ENCODE peak calls at places on chromosomes 7 and 10, in eight cellular contexts. R, X, U, L, H, W, E and M are unnamed samples.

GRCh38 chr10:118662228-118663035 is 67.0 kb upstream of the PRLHR start:
- DNase-seq in R (no peak), X (peak), U (no peak), L (no peak), H (no peak), W (no peak), E (no peak), M (no peak)

GRCh38 chr7:157150825-157151412 is 12.2 kb downstream of the UBE3C start:
- DNase-seq in R (peak), X (no peak), U (no peak), L (peak), H (no peak), W (no peak), E (no peak), M (no peak)

GRCh38 chr7:101567231-101567630 is 61.9 kb downstream of the MYL10 start:
- DNase-seq in R (no peak), X (no peak), U (no peak), L (no peak), H (no peak), W (no peak), E (no peak), M (no peak)

GRCh38 chr7:56375173-56375572 is 259.0 kb upstream of the NUPR2 start:
- DNase-seq in R (no peak), X (no peak), U (no peak), L (no peak), H (no peak), W (no peak), E (no peak), M (no peak)

GRCh38 chr10:28890121-28890950 is 213.0 kb downstream of the BAMBI start:
- DNase-seq in R (no peak), X (no peak), U (no peak), L (no peak), H (no peak), W (no peak), E (no peak), M (no peak)

GRCh38 chr10:32156031-32156495 is 99.8 kb upstream of the KIF5B start:
- DNase-seq in R (no peak), X (no peak), U (no peak), L (peak), H (no peak), W (no peak), E (no peak), M (no peak)

GRCh38 chr7:102024769-102025391 is 207.5 kb downstream of the CUX1 start:
- DNase-seq in R (no peak), X (no peak), U (no peak), L (peak), H (no peak), W (no peak), E (no peak), M (no peak)

GRCh38 chr10:89838002-89838615 is 136.7 kb downstream of the KIF20B start:
- DNase-seq in R (no peak), X (no peak), U (no peak), L (no peak), H (no peak), W (no peak), E (no peak), M (no peak)

GRCh38 chr7:139566736-139567646 is 43.5 kb downstream of the CLEC2L start:
- DNase-seq in R (no peak), X (no peak), U (no peak), L (no peak), H (no peak), W (no peak), E (no peak), M (no peak)

GRCh38 chr10:113273151-113273876 is 279.5 kb upstream of the HABP2 start:
- DNase-seq in R (no peak), X (no peak), U (no peak), L (no peak), H (no peak), W (peak), E (no peak), M (no peak)

GRCh38 chr7:33495207-33495606 is 365.8 kb downstream of the BBS9 start:
- DNase-seq in R (peak), X (peak), U (no peak), L (no peak), H (no peak), W (no peak), E (no peak), M (no peak)

GRCh38 chr10:118210276-118210675 is 131.8 kb downstream of the FAM204A start:
- DNase-seq in R (no peak), X (peak), U (no peak), L (no peak), H (peak), W (no peak), E (no peak), M (no peak)

DNA sequence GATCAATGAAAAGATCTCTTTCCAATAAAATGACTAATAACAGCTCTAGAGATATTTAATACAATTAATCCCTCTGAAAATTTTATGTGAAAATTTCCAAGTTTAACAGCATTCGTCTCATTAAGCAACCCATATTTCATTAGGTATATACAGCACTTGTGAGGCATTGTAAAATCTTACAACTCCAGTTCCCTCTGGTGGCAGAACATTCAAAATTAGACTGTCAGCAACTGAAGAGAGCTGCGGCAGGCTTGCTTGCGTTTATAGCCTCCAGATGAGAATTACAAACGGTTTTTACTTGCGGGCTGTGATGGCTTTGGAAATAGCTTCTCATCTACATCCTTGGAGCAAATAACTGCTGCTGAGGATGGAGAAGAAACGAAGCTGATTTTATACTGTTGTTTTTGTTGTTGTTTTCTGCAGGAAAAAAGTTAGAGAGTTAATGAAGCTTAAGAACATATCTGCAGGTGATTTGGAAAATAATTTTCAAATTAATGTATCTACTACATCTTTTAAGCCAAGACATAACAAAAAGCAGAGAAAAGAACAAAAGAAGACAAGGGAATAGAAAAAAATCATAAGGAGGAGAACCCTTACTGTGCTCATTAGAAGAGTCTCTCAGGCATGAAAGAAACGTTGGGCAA is 171.3 kb downstream of the MAGI2 start:
- DNase-seq in R (peak), X (peak), U (peak), L (no peak), H (peak), W (no peak), E (no peak), M (no peak)
- TF ChIP-seq CTCF in R (peak), X (peak), U (peak), L (no peak), H (peak), W (no peak), E (no peak), M (no peak)

GRCh38 chr10:70931168-70931805 is 42.9 kb upstream of the PCBD1 start:
- DNase-seq in R (peak), X (peak), U (no peak), L (no peak), H (peak), W (no peak), E (no peak), M (no peak)
- TF ChIP-seq CTCF in R (no peak), X (no peak), U (no peak), L (no peak), H (no peak), W (no peak), E (no peak), M (no peak)

DNA sequence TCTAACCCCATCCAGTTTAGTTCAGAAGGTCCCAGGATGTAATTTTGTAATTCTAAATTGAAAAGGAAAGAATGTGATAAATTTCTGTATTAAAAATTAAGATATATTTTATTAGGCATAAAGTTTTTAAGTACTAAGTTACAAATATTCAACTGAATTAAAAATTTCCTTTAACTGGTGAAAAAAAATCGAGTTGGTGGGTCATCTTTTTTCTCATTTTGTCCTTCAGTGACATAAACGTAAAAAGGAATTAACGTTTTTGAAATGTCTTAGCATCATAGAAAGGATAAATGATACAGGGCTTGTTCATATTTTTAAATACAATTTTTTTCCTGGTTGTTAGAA is 88.5 kb downstream of the BTRC start:
- DNase-seq in R (no peak), X (no peak), U (no peak), L (no peak), H (no peak), W (no peak), E (no peak), M (no peak)
- TF ChIP-seq CTCF in R (no peak), X (no peak), U (no peak), L (no peak), H (peak), W (peak), E (no peak), M (no peak)

GRCh38 chr10:70540789-70541360 is 61.7 kb downstream of the PRF1 start:
- DNase-seq in R (no peak), X (no peak), U (no peak), L (no peak), H (no peak), W (no peak), E (peak), M (no peak)
- TF ChIP-seq CTCF in R (no peak), X (no peak), U (no peak), L (no peak), H (peak), W (peak), E (no peak), M (no peak)

GRCh38 chr7:6160191-6160623 is 112.2 kb downstream of the CYTH3 start:
- DNase-seq in R (peak), X (peak), U (peak), L (no peak), H (peak), W (peak), E (no peak), M (peak)
- TF ChIP-seq CTCF in R (peak), X (peak), U (peak), L (peak), H (peak), W (no peak), E (no peak), M (peak)

GRCh38 chr10:116274141-116274861 is 1.3 kb upstream of the GFRA1 start:
- DNase-seq in R (no peak), X (no peak), U (no peak), L (no peak), H (no peak), W (peak), E (peak), M (no peak)

GRCh38 chr10:116270691-116271592 is 2.1 kb downstream of the GFRA1 start:
- DNase-seq in R (peak), X (no peak), U (no peak), L (no peak), H (no peak), W (peak), E (no peak), M (peak)

GRCh38 chr10:116269612-116270011 is 3.4 kb downstream of the GFRA1 start:
- DNase-seq in R (no peak), X (no peak), U (no peak), L (no peak), H (no peak), W (no peak), E (no peak), M (no peak)

GRCh38 chr10:116271593-116272496 is 1.2 kb downstream of the GFRA1 start:
- DNase-seq in R (peak), X (no peak), U (no peak), L (no peak), H (no peak), W (peak), E (no peak), M (peak)

GRCh38 chr10:116272497-116273221 is at the start of gene GFRA1:
- DNase-seq in R (peak), X (no peak), U (no peak), L (no peak), H (no peak), W (peak), E (peak), M (no peak)
- TF ChIP-seq CTCF in R (peak), X (no peak), U (no peak), L (no peak), H (no peak), W (no peak), E (peak), M (no peak)

GRCh38 chr7:71867626-71868025 is 544.5 kb downstream of the CALN1 start:
- DNase-seq in R (no peak), X (no peak), U (no peak), L (no peak), H (no peak), W (no peak), E (no peak), M (no peak)

GRCh38 chr7:71868797-71869196 is 543.3 kb downstream of the CALN1 start:
- DNase-seq in R (no peak), X (no peak), U (no peak), L (no peak), H (peak), W (no peak), E (no peak), M (no peak)

GRCh38 chr7:71871446-71871845 is 540.7 kb downstream of the CALN1 start:
- DNase-seq in R (no peak), X (no peak), U (no peak), L (no peak), H (no peak), W (no peak), E (no peak), M (no peak)
- TF ChIP-seq CTCF in R (no peak), X (peak), U (no peak), L (no peak), H (no peak), W (no peak), E (no peak), M (no peak)

GRCh38 chr10:131981429-131982184 is at the start of gene BNIP3:
- DNase-seq in R (peak), X (peak), U (peak), L (peak), H (peak), W (peak), E (no peak), M (peak)
- TF ChIP-seq CTCF in R (no peak), X (no peak), U (peak), L (no peak), H (no peak), W (no peak), E (no peak), M (peak)